ENCODE peak calls at places on chromosomes 6 and 20, in ten cellular contexts. J is psoas muscle; E is PC-9; W is IMR-90; U is suprapubic skin; O is effector memory CD4-positive, alpha-beta T cell; C is tibial nerve; Z is lower lobe of right lung; G is BE2C; D is Panc1. B is an unnamed sample. For H3K4me1, the result is how much of the 10 kb centered on the place peaks cover.

GRCh38 chr6:120871416-120872261 is 462.6 kb downstream of the TBC1D32 start:
- DNase-seq in G (peak), E (no peak), W (no peak), Z (no peak), D (no peak), J (no peak), C (no peak), O (no peak), U (no peak), B (peak)

GRCh38 chr20:50221501-50222323 is 31.1 kb downstream of the CEBPB start:
- DNase-seq in O (no peak), J (no peak), C (no peak), W (peak), E (peak), D (no peak), Z (peak), G (no peak), U (no peak), B (peak)

GRCh38 chr6:105258816-105259215 is 79.0 kb upstream of the POPDC3 start:
- DNase-seq in U (no peak), C (no peak), O (no peak), Z (no peak), D (no peak), G (no peak), J (no peak), W (no peak), E (no peak), B (no peak)

GRCh38 chr6:10800810-10801209 is 37.5 kb downstream of the MAK start:
- DNase-seq in U (no peak), D (peak), G (no peak), J (no peak), W (peak), E (peak), Z (no peak), O (no peak), C (no peak), B (no peak)

GRCh38 chr6:15501806-15502450 is 160.9 kb downstream of the DTNBP1 start:
- DNase-seq in G (no peak), C (no peak), J (no peak), O (no peak), W (peak), U (peak), Z (no peak), E (no peak), D (no peak), B (peak)

GRCh38 chr6:130981409-130981808 is 81.6 kb downstream of the EPB41L2 start:
- DNase-seq in W (peak), E (no peak), G (no peak), J (no peak), U (no peak), Z (no peak), D (no peak), O (no peak), C (no peak), B (no peak)

GRCh38 chr20:49668181-49668877 is 45.3 kb downstream of the B4GALT5 start:
- DNase-seq in E (no peak), G (no peak), Z (peak), O (peak), U (no peak), D (no peak), W (no peak), C (no peak), J (no peak), B (peak)

GRCh38 chr6:33599413-33599911 is 19.4 kb upstream of the BAK1 start:
- DNase-seq in O (no peak), J (no peak), D (no peak), E (peak), W (peak), U (no peak), Z (no peak), C (no peak), G (no peak), B (no peak)

GRCh38 chr6:90044182-90044832 is 150.0 kb downstream of the GJA10 start:
- DNase-seq in G (no peak), Z (no peak), W (peak), J (no peak), C (no peak), U (no peak), O (no peak), E (no peak), D (no peak), B (no peak)

GRCh38 chr20:51801220-51801991 is 915 bp downstream of the SALL4 start:
- DNase-seq in D (no peak), G (no peak), C (no peak), E (no peak), U (no peak), W (no peak), Z (no peak), O (no peak), J (no peak), B (peak)

GRCh38 chr20:14657231-14657630 is 319.8 kb upstream of the FLRT3 start:
- DNase-seq in Z (no peak), C (no peak), D (no peak), W (no peak), U (no peak), E (no peak), O (no peak), G (no peak), J (no peak), B (no peak)

GRCh38 chr6:143295904-143296303 is 154.6 kb downstream of the ADAT2 start:
- DNase-seq in O (no peak), E (no peak), W (no peak), Z (no peak), D (no peak), J (no peak), U (no peak), C (no peak), G (no peak), B (no peak)

GRCh38 chr6:159095561-159096095 is 50.8 kb upstream of the TAGAP start:
- DNase-seq in U (no peak), G (peak), O (no peak), C (no peak), E (no peak), D (no peak), J (no peak), Z (no peak), W (no peak), B (no peak)

GRCh38 chr6:135568366-135568765 is 70.8 kb upstream of the AHI1 start:
- DNase-seq in W (peak), E (no peak), C (no peak), O (peak), Z (no peak), G (no peak), U (no peak), D (no peak), J (no peak), B (no peak)

GRCh38 chr6:147382945-147383554 is 125.4 kb upstream of the SAMD5 start:
- DNase-seq in W (peak), U (no peak), G (no peak), E (peak), O (no peak), D (no peak), Z (no peak), J (no peak), C (no peak), B (no peak)

GRCh38 chr6:31180500-31180899 is 10.0 kb upstream of the POU5F1 start:
- DNase-seq in Z (peak), U (no peak), J (peak), C (peak), G (peak), W (no peak), O (peak), D (no peak), E (no peak), B (peak)

GRCh38 chr20:20711413-20711812 is 1.0 kb downstream of the RALGAPA2 start:
- DNase-seq in G (no peak), O (peak), C (no peak), U (no peak), E (no peak), Z (no peak), J (no peak), W (no peak), D (no peak), B (no peak)

GRCh38 chr6:170231496-170232185 is 59.2 kb downstream of the DLL1 start:
- DNase-seq in W (peak), D (no peak), E (no peak), C (no peak), O (no peak), U (no peak), Z (no peak), J (no peak), G (no peak), B (peak)

GRCh38 chr20:48703107-48703506 is 124.7 kb downstream of the PREX1 start:
- DNase-seq in D (no peak), Z (no peak), J (peak), U (no peak), C (no peak), G (peak), O (no peak), E (no peak), W (no peak), B (no peak)

GRCh38 chr6:109081026-109081425 is 13.6 kb downstream of the SESN1 start:
- DNase-seq in E (no peak), G (no peak), D (no peak), J (peak), Z (no peak), W (no peak), U (no peak), C (no peak), O (no peak), B (no peak)
- H3K4me1 ChIP-seq in E (under half), G (under half), D (under half), J (half or more), Z (under half), W (under half), U (under half), C (under half), O (under half), B (under half)

DNA sequence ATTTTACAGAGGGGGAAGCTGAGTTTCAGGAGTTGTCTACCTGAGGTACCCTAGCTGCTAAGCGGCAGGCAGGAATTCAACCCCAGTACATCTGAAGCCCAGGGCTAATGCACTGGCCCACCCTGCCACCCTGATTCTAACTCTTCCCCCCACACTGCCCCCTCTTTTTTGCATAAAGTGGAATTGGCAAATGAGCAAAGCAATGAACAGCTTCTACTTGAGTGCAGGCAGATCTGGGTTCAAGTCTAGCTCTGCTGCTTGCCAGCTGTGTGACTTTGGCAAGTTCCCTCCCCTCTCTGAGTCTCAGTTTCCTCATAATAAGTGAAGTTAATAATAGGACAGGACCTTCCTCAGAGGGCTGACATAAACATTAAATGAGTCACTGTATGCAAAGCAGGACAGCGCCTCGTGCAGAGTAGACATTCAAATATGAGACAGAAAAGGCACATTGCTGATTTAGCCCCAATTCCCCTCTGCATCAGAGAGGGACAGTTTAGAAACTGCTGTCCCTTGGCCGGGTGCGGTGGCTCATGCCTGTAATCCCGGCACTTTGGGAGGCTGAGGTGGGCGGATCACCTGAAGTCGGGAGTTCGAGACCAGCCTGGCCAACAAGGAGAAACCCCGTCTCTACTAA is 4.7 kb downstream of the ADA start:
- DNase-seq in J (no peak), E (no peak), Z (no peak), O (no peak), G (no peak), U (no peak), W (peak), C (no peak), D (no peak), B (no peak)
- H3K4me1 ChIP-seq in J (under half), E (under half), Z (half or more), O (half or more), G (under half), U (half or more), W (under half), C (under half), D (half or more), B (under half)

DNA sequence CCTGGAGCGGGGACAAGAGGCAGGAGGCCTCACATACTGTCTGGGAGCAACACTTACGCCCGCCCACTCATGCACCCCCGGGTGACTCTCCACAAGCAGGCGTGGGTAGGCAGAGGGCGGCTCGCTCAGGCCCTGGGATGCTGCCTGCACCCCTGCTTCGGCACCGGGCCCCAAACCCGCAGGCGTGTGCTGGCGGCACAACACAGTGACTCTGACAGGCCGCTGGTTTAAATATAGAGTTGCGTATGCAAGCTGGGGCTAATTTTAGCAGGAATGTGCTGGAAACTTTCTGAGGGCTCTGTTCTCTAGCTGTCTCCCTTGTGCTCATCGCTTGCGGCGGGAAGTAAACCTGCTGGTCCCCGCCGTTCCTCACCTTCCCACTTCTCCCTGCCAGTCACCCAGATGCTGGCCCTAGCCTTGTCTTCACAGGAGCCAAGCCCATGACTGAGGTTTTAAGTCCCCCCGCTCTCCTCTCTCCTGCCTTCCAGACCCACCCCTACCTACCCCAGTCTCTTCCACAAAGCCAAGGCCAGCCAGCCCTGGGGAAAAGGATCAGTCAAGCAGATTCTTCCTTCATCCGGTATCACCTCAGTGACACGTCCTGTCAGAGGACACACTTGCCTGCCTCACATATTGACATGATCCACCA is 94.5 kb upstream of the FOXP4 start:
- DNase-seq in W (peak), D (no peak), E (no peak), G (no peak), U (no peak), C (no peak), O (no peak), J (peak), Z (no peak), B (peak)
- H3K4me1 ChIP-seq in W (under half), D (under half), E (under half), G (under half), U (under half), C (under half), O (under half), J (under half), Z (under half), B (under half)

DNA sequence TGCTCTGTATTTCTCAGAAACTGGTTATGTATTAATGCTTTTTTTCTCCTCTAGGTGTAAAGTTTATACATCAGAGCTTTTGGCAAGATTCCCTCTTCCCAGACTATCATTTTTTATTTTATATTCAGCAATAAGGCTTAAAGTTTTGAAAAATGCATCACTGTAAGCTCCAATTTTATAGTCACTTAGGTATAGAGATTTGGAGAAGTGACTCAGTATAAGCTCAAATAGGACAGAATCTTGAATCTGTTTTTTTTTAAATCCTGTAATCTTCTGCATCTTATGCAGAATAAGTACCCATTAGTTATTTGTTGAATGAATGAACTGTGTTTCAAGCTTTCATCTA is 1.0 kb downstream of the NCOA7 start:
- DNase-seq in Z (no peak), D (no peak), U (no peak), G (no peak), O (no peak), W (no peak), C (no peak), J (no peak), E (no peak), B (no peak)
- H3K4me1 ChIP-seq in Z (half or more), D (under half), U (half or more), G (under half), O (under half), W (under half), C (under half), J (under half), E (half or more), B (under half)